ENCODE peak calls at places on chromosomes 3 and 15, in seven cellular contexts. L is neural progenitor cell, O is colonic mucosa, Y is mesendoderm, J is AG04450, K is SK-N-SH, C is astrocyte of the spinal cord. N is an unnamed sample.

GRCh38 chr3:15768421-15769255 is 29.1 kb downstream of the ANKRD28 start:
- DNase-seq in L (no peak), O (no peak), Y (peak), J (peak), K (no peak), C (peak), N (peak)

GRCh38 chr3:63872135-63872924 is 8.7 kb downstream of the ATXN7 start:
- DNase-seq in L (no peak), O (no peak), Y (peak), J (peak), K (no peak), C (peak), N (no peak)

GRCh38 chr3:114452176-114452744 is 158.4 kb downstream of the TIGIT start:
- DNase-seq in L (no peak), O (no peak), Y (no peak), J (no peak), K (no peak), C (peak), N (no peak)

GRCh38 chr3:184737641-184738518 is 26.0 kb upstream of the MAGEF1 start:
- DNase-seq in L (no peak), O (no peak), Y (no peak), J (no peak), K (no peak), C (peak), N (no peak)

GRCh38 chr3:197600796-197601565 is 45.2 kb upstream of the BDH1 start:
- DNase-seq in L (no peak), O (no peak), Y (no peak), J (no peak), K (no peak), C (peak), N (no peak)

GRCh38 chr3:4271834-4272233 is 31.3 kb upstream of the SETMAR start:
- DNase-seq in L (peak), O (no peak), Y (peak), J (no peak), K (peak), C (peak), N (peak)

GRCh38 chr3:97971679-97972567 is at the start of gene RIOX2:
- DNase-seq in L (peak), O (peak), Y (peak), J (no peak), K (peak), C (peak), N (peak)

GRCh38 chr3:186247821-186248814 is 113.9 kb downstream of the DGKG start:
- DNase-seq in L (no peak), O (no peak), Y (no peak), J (no peak), K (no peak), C (no peak), N (no peak)

GRCh38 chr3:65729553-65729952 is 309.2 kb downstream of the MAGI1 start:
- DNase-seq in L (no peak), O (peak), Y (no peak), J (peak), K (no peak), C (peak), N (peak)

GRCh38 chr3:113054552-113054951 is 63.8 kb downstream of the GTPBP8 start:
- DNase-seq in L (no peak), O (no peak), Y (no peak), J (peak), K (no peak), C (peak), N (no peak)

GRCh38 chr3:161296814-161297213 is 74.5 kb downstream of the SPTSSB start:
- DNase-seq in L (no peak), O (no peak), Y (no peak), J (no peak), K (no peak), C (no peak), N (no peak)

GRCh38 chr3:8760091-8760490 is 9.3 kb downstream of the OXTR start:
- DNase-seq in L (no peak), O (no peak), Y (no peak), J (no peak), K (no peak), C (no peak), N (no peak)

GRCh38 chr3:55481067-55481917 is 5.8 kb downstream of the WNT5A start:
- DNase-seq in L (peak), O (peak), Y (peak), J (no peak), K (peak), C (peak), N (no peak)

GRCh38 chr15:56491110-56491722 is 26.3 kb upstream of the MNS1 start:
- DNase-seq in L (peak), O (peak), Y (peak), J (peak), K (peak), C (peak), N (peak)

GRCh38 chr15:101801048-101801447 is 2.3 kb upstream of the OR4F6 start:
- DNase-seq in L (no peak), O (no peak), Y (no peak), J (no peak), K (peak), C (no peak), N (no peak)

GRCh38 chr15:85030301-85031049 is 48.8 kb downstream of the PDE8A start:
- DNase-seq in L (no peak), O (no peak), Y (peak), J (no peak), K (no peak), C (peak), N (no peak)

GRCh38 chr15:94231728-94232086 is 346 bp downstream of the MCTP2 start:
- DNase-seq in L (peak), O (peak), Y (peak), J (no peak), K (no peak), C (no peak), N (no peak)

GRCh38 chr15:69526696-69527095 is 74.1 kb downstream of the RPLP1 start:
- DNase-seq in L (peak), O (no peak), Y (no peak), J (no peak), K (no peak), C (no peak), N (no peak)

GRCh38 chr3:123627673-123628670 is 43.1 kb upstream of the HACD2 start:
- DNase-seq in L (no peak), O (no peak), Y (no peak), J (no peak), K (no peak), C (no peak), N (no peak)

GRCh38 chr15:29942144-29942543 is 119.9 kb upstream of the TJP1 start:
- DNase-seq in L (peak), O (no peak), Y (peak), J (no peak), K (peak), C (no peak), N (no peak)

GRCh38 chr3:122010506-122010905 is 11.5 kb downstream of the ILDR1 start:
- DNase-seq in L (no peak), O (no peak), Y (peak), J (no peak), K (no peak), C (no peak), N (no peak)

GRCh38 chr15:31261266-31262142 is 65.1 kb upstream of the KLF13 start:
- DNase-seq in L (no peak), O (peak), Y (no peak), J (no peak), K (no peak), C (no peak), N (peak)

GRCh38 chr3:183537295-183537730 is 18.2 kb downstream of the KLHL6 start:
- DNase-seq in L (no peak), O (no peak), Y (no peak), J (no peak), K (no peak), C (peak), N (no peak)

GRCh38 chr15:71545923-71546322 is 264.4 kb upstream of the NR2E3 start:
- DNase-seq in L (no peak), O (no peak), Y (no peak), J (no peak), K (no peak), C (no peak), N (no peak)

DNA sequence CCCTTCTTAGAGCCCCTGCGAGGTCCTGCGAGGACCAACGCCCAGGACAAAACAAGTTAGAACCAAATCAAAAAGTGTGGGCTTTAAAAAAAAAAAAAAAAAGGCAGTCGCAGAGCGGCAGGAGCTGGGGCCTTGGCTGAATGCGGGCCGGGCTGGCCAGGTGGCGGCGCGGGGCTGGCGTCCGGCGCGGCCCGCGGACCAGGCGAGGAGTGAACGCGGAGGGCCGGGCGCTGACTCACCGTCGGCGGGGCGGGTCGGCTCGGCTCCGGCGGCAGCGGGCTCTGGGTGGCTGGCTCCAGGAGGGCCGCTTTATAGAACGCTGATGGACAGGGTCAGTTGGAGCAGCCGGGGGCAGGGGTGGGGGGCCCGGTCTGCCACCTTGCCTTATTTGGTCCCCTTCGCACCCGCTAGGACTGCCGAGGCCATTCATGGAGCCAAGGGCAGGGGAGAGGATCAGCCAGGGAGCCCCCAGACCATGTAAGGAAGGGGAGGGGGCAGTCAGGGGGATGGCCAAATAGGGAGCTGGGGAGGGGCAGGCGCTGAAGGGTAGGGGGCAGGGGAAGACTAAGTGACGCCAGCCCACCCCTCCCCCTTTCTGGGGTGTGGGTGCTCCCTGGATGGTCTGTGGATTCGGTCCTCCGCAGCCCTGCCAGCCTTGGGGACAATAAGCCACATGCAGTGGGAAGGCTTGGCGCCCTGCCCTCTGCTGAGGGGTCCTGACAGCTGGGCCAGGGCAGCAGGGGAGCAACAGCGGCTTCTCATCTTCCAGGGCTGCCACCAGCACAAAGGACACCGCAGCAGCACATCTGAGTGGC is at the start of gene ACTC1:
- DNase-seq in L (peak), O (no peak), Y (peak), J (no peak), K (no peak), C (peak), N (peak)
- H3K4me3 ChIP-seq in L (peak), O (no peak), Y (peak), J (peak), K (no peak), C (peak), N (peak)

GRCh38 chr3:53250881-53251605 is 4.8 kb downstream of the TKT start:
- DNase-seq in L (no peak), O (no peak), Y (no peak), J (no peak), K (no peak), C (no peak), N (no peak)

GRCh38 chr3:53253707-53254106 is 2.1 kb downstream of the TKT start:
- DNase-seq in L (no peak), O (no peak), Y (no peak), J (no peak), K (no peak), C (no peak), N (no peak)

GRCh38 chr3:53254190-53254809 is 1.5 kb downstream of the TKT start:
- DNase-seq in L (no peak), O (no peak), Y (no peak), J (no peak), K (no peak), C (no peak), N (no peak)

GRCh38 chr3:53250453-53250852 is 5.4 kb downstream of the TKT start:
- DNase-seq in L (no peak), O (no peak), Y (no peak), J (no peak), K (no peak), C (peak), N (no peak)

DNA sequence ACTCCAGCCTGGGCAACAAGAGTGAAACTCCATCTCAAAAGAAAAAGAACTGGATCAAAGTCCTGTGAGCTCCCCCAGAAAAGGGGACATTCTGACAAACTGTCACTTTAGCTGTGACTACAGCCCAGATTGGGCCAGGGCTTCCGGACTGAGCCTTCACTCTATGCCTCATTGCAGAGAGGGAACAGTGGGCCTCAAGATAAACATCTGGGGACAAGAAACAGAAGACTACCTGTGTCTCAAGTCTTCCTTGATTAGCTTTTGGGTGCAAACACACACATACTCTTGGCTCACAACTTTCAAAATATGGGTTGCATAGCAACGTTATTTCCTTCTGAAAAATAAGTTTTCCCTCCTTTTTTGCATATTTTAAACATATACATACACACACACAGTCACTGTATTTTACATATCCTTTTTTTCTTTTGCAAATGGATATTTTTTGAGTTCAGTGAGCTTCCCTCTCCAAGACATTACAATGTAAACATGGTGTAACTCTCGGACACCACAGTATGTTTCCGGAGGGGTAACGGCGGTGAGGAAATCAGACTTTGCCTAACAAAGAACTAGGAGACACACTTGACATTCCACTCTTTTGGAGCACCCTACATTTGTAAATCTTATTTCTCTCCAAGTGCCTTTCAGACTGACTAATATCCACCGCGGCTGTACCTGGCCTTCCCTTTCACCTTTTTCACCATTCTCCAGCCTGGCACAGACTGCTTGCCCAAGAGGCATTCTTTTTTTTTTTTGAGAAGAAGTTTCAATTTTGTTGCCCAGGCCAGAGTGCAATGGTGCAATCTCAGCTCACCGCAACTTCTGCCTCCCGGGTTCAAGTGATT is 3.5 kb downstream of the TKT start:
- DNase-seq in L (no peak), O (no peak), Y (peak), J (no peak), K (no peak), C (no peak), N (no peak)
- H3K4me3 ChIP-seq in L (no peak), O (no peak), Y (no peak), J (peak), K (no peak), C (peak), N (no peak)

GRCh38 chr3:101571028-101571895 is 2.7 kb upstream of the PCNP start:
- DNase-seq in L (no peak), O (no peak), Y (no peak), J (no peak), K (no peak), C (no peak), N (peak)
- H3K4me3 ChIP-seq in L (no peak), O (no peak), Y (no peak), J (no peak), K (no peak), C (no peak), N (no peak)

DNA sequence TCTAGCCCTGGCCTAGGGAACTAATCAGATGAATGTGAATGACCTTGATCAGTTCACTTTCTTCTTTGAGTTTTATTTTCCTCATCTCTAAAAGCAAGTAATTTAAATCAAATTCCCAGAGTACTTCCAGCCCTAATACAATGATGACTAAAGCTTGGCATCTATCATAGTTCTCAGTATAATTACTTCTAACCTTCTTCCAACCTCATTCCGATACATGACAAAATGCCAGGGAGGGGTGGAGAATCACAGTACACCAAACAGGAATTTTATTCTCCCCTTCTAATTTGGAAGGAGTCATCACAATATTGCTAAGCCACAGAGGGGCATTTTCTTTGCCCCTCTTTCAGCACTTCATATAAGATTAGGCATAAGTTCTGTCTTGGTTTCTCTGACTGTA is 87.1 kb upstream of the UBE2E2 start:
- DNase-seq in L (no peak), O (no peak), Y (no peak), J (no peak), K (no peak), C (no peak), N (no peak)
- H3K4me3 ChIP-seq in L (no peak), O (no peak), Y (no peak), J (no peak), K (no peak), C (no peak), N (no peak)

GRCh38 chr3:100709840-100710235 is 544 bp downstream of the TFG start:
- DNase-seq in L (peak), O (peak), Y (peak), J (no peak), K (peak), C (no peak), N (peak)
- H3K4me3 ChIP-seq in L (peak), O (peak), Y (peak), J (peak), K (peak), C (peak), N (peak)

DNA sequence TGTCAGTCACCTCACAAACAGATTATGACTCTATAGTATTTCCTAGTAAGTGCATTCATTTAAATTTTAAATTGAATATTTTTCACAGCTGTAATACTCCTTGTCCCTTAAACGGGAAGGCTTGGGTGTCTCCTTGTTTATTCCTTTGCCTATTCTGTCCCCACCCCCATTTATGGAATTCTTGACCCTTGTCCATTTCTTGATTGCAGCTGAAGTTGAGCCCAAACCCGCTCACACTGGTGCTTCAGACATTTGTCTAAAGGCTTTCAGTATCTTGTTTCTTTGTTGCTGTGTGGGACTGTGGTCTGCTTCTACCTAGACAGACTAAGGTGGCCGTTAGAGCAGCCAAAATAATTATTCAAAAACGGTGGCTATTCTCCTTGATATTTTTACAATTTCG is 449.7 kb downstream of the FOXP1 start:
- DNase-seq in L (no peak), O (peak), Y (no peak), J (no peak), K (no peak), C (no peak), N (peak)
- H3K4me3 ChIP-seq in L (no peak), O (no peak), Y (no peak), J (no peak), K (no peak), C (no peak), N (no peak)

DNA sequence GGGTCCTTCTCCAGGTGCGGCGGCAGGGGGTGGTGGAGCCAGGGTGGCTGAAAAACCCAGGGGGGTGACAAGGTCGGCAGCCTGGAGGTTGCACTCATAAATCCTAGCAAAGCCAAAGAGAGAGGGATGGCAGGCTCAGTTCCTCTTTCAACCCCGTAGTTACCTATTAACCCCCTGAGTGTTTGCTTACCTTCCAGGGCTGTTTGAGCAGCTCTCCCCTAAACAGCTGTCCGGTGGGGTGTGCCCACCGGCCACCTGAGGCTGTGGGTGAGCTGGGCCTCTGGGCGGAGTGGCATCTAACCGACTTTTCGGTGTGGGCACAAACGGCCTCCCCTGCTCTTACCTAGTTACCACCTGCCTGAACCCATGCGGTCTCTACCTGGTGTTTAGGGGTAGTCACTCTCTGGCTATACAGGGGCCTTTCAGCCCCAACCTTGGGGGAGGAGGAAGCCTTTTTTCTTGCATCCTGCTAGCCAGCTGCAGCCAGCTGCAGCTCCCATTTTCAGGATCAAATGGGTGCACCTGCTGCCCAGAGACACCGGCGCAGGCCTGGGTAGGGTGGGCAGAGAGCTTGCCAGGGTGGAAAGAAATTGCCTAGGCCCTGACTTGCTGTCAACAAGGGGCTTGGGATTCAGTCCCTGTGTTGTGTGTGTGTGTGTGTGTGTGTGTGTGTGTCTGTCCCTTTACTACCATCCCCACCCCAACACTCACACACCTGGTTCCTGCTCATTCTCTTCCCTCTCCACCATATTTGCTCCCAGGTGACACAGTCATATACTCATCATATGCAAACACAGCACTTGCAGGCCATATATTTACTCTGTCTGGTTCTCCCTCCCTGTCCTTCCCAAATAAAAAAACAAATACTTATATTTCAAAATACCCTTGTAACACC is 3.7 kb downstream of the DLL4 start:
- DNase-seq in L (no peak), O (peak), Y (no peak), J (no peak), K (no peak), C (no peak), N (no peak)
- H3K4me3 ChIP-seq in L (no peak), O (peak), Y (no peak), J (no peak), K (no peak), C (no peak), N (no peak)

N was measured in SJCRH30.